ENCODE peak calls at places on chromosomes 16 and 17, in eight cellular contexts. A, B, W, I, R, X, Z and N are unnamed samples.

GRCh38 chr16:87436225-87437172 is 44.4 kb downstream of the MAP1LC3B start:
- DNase-seq in A (no peak), B (peak), W (no peak), I (peak), R (peak), X (no peak), Z (no peak), N (no peak)

GRCh38 chr17:2303278-2304188 is at the start of the genes SMG6 and SRR:
- DNase-seq in A (peak), B (peak), W (peak), I (peak), R (peak), X (peak), Z (peak), N (peak)

GRCh38 chr17:8150194-8151119 is 1.7 kb downstream of the PER1 start:
- DNase-seq in A (no peak), B (peak), W (no peak), I (no peak), R (no peak), X (no peak), Z (no peak), N (no peak)

GRCh38 chr17:41547378-41547841 is 19.3 kb upstream of the KRT19 start:
- DNase-seq in A (no peak), B (no peak), W (no peak), I (no peak), R (peak), X (no peak), Z (no peak), N (no peak)

GRCh38 chr17:8872036-8872704 is 4.7 kb upstream of the PIK3R6 start:
- DNase-seq in A (no peak), B (no peak), W (no peak), I (no peak), R (no peak), X (no peak), Z (no peak), N (no peak)

GRCh38 chr17:79760197-79760906 is 17.6 kb upstream of the CBX2 start:
- DNase-seq in A (no peak), B (no peak), W (no peak), I (no peak), R (no peak), X (no peak), Z (no peak), N (no peak)

GRCh38 chr17:58303981-58304734 is 23.4 kb upstream of the MPO start:
- DNase-seq in A (no peak), B (peak), W (peak), I (peak), R (peak), X (peak), Z (peak), N (peak)

GRCh38 chr17:2751482-2751881 is 2.0 kb upstream of the CCDC92B start:
- DNase-seq in A (no peak), B (no peak), W (no peak), I (no peak), R (no peak), X (no peak), Z (no peak), N (no peak)

GRCh38 chr17:77516902-77517301 is 376.1 kb downstream of the SEC14L1 start:
- DNase-seq in A (no peak), B (peak), W (no peak), I (no peak), R (peak), X (no peak), Z (no peak), N (no peak)

GRCh38 chr17:28725660-28726395 is at the start of gene TLCD1:
- DNase-seq in A (no peak), B (peak), W (peak), I (peak), R (peak), X (peak), Z (peak), N (no peak)

GRCh38 chr16:66850115-66850815 is 6.1 kb downstream of the CA7 start:
- DNase-seq in A (no peak), B (no peak), W (no peak), I (no peak), R (no peak), X (no peak), Z (no peak), N (no peak)

GRCh38 chr16:88566158-88566557 is 4.0 kb upstream of the ZC3H18 start:
- DNase-seq in A (peak), B (peak), W (no peak), I (no peak), R (peak), X (no peak), Z (no peak), N (no peak)

GRCh38 chr17:63658366-63658765 is 36.1 kb downstream of the MAP3K3 start:
- DNase-seq in A (no peak), B (no peak), W (no peak), I (no peak), R (peak), X (no peak), Z (no peak), N (no peak)

GRCh38 chr16:52873997-52874500 is 178.6 kb downstream of the CHD9NB start:
- DNase-seq in A (no peak), B (no peak), W (no peak), I (no peak), R (no peak), X (no peak), Z (no peak), N (no peak)

GRCh38 chr16:27204232-27204915 is 1.0 kb downstream of the KDM8 start:
- DNase-seq in A (no peak), B (no peak), W (no peak), I (no peak), R (no peak), X (no peak), Z (no peak), N (no peak)

GRCh38 chr17:74711058-74711824 is 1.5 kb downstream of the CD300LF start:
- DNase-seq in A (no peak), B (no peak), W (no peak), I (no peak), R (no peak), X (no peak), Z (no peak), N (no peak)

GRCh38 chr16:10992112-10992511 is 47.7 kb downstream of the CLEC16A start:
- DNase-seq in A (no peak), B (peak), W (no peak), I (no peak), R (peak), X (no peak), Z (no peak), N (no peak)

GRCh38 chr16:19137201-19137601 is 23.4 kb downstream of the ITPRIPL2 start:
- DNase-seq in A (no peak), B (no peak), W (no peak), I (no peak), R (peak), X (no peak), Z (no peak), N (no peak)

GRCh38 chr17:65270932-65271700 is 133.9 kb downstream of the RGS9 start:
- DNase-seq in A (no peak), B (peak), W (no peak), I (no peak), R (peak), X (no peak), Z (no peak), N (no peak)

GRCh38 chr17:8041249-8041928 is 2.5 kb downstream of the ALOX15B start:
- DNase-seq in A (peak), B (peak), W (no peak), I (peak), R (peak), X (peak), Z (no peak), N (peak)

GRCh38 chr17:45021607-45022287 is 29.7 kb downstream of the DCAKD start:
- DNase-seq in A (peak), B (peak), W (peak), I (no peak), R (peak), X (peak), Z (peak), N (no peak)

GRCh38 chr16:77897038-77897437 is 108.7 kb downstream of the VAT1L start:
- DNase-seq in A (no peak), B (peak), W (no peak), I (peak), R (peak), X (no peak), Z (no peak), N (no peak)

GRCh38 chr16:75122609-75123008 is 6.0 kb upstream of the LDHD start:
- DNase-seq in A (no peak), B (no peak), W (no peak), I (no peak), R (no peak), X (no peak), Z (no peak), N (no peak)

GRCh38 chr17:74527081-74527480 is 4.2 kb downstream of the CD300LB start:
- DNase-seq in A (no peak), B (no peak), W (no peak), I (no peak), R (no peak), X (no peak), Z (no peak), N (no peak)

GRCh38 chr16:50988441-50988840 is 162.6 kb downstream of the SALL1 start:
- DNase-seq in A (no peak), B (no peak), W (no peak), I (no peak), R (no peak), X (no peak), Z (no peak), N (no peak)

GRCh38 chr17:55288356-55289105 is 23.8 kb downstream of the HLF start:
- DNase-seq in A (no peak), B (no peak), W (no peak), I (no peak), R (no peak), X (no peak), Z (no peak), N (no peak)